ENCODE peak calls at places on chromosomes 2 and 18, in five cellular contexts. Y, T, C, G and I are unnamed samples.

GRCh38 chr2:197804758-197805597 is 585 bp downstream of the PLCL1 start:
- DNase-seq in Y (no peak), T (peak), C (peak), G (peak), I (no peak)

GRCh38 chr18:70290482-70291294 is 1.8 kb downstream of the SOCS6 start:
- DNase-seq in Y (no peak), T (no peak), C (no peak), G (no peak), I (no peak)

GRCh38 chr2:133769036-133769435 is 200.8 kb upstream of the NCKAP5 start:
- DNase-seq in Y (no peak), T (no peak), C (no peak), G (no peak), I (no peak)

GRCh38 chr18:43587538-43588153 is 310.4 kb upstream of the SYT4 start:
- DNase-seq in Y (no peak), T (peak), C (peak), G (peak), I (no peak)

GRCh38 chr2:100418563-100418962 is 1.1 kb upstream of the CHST10 start:
- DNase-seq in Y (no peak), T (no peak), C (no peak), G (no peak), I (peak)

GRCh38 chr18:49584431-49584830 is 22.6 kb downstream of the LIPG start:
- DNase-seq in Y (no peak), T (no peak), C (no peak), G (no peak), I (no peak)

GRCh38 chr2:25000503-25001328 is 29.0 kb upstream of the DNAJC27 start:
- DNase-seq in Y (no peak), T (peak), C (peak), G (no peak), I (no peak)

GRCh38 chr18:10195529-10195928 is 258.9 kb upstream of the APCDD1 start:
- DNase-seq in Y (no peak), T (no peak), C (no peak), G (no peak), I (no peak)

GRCh38 chr2:1874101-1874865 is 130.0 kb upstream of the PXDN start:
- DNase-seq in Y (no peak), T (no peak), C (no peak), G (no peak), I (no peak)

GRCh38 chr2:65754219-65754618 is 321.8 kb upstream of the SPRED2 start:
- DNase-seq in Y (no peak), T (no peak), C (no peak), G (no peak), I (no peak)

GRCh38 chr2:47509981-47510380 is 107.0 kb downstream of the MSH2 start:
- DNase-seq in Y (no peak), T (no peak), C (no peak), G (no peak), I (no peak)

GRCh38 chr2:32981612-32982011 is 34.9 kb downstream of the LTBP1 start:
- DNase-seq in Y (no peak), T (no peak), C (no peak), G (no peak), I (no peak)

GRCh38 chr2:227774011-227774624 is 28.4 kb downstream of the SCYGR8 start:
- DNase-seq in Y (no peak), T (no peak), C (peak), G (no peak), I (no peak)

DNA sequence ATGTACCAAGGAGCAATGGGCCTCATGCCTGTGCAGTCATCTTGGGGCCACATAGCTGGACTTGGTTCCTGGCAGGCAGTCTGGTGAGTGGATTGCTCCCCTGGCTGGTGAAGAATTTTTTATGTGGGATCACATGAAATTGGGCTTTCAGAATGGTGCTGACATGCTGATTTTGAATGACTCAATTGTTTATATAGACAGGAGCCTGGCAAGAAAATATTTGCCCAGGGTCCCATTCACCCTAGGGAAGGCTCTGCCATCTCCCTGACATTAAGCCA is 266.9 kb downstream of the DYSF start:
- DNase-seq in Y (no peak), T (no peak), C (no peak), G (no peak), I (no peak)
- TF ChIP-seq RCOR1 in Y (no peak), T (no peak), C (no peak), G (no peak), I (no peak)

DNA sequence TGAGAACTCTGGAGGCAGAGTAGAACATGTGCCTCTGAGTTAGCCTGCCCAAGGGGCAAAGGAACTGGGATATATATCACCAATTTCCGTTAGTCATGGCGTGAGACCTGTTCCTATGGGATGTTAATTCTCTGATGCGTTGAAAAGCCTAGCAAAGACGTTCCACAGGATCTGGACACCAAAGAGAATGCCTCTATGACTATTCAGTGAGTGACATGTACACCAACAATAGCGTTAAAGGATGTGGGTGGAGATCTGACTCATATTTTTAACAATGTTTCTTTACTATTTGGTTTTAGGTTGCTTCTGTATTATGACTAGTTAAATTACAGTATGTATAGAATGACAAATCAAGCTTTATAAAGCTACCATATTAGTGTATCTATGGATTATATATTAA is 320.9 kb upstream of the MC4R start:
- DNase-seq in Y (no peak), T (no peak), C (no peak), G (no peak), I (no peak)
- TF ChIP-seq RCOR1 in Y (no peak), T (no peak), C (no peak), G (no peak), I (no peak)

GRCh38 chr2:117342415-117342814 is 472.1 kb upstream of the DDX18 start:
- DNase-seq in Y (no peak), T (no peak), C (no peak), G (no peak), I (no peak)
- TF ChIP-seq RCOR1 in Y (no peak), T (no peak), C (peak), G (no peak), I (no peak)

GRCh38 chr18:6044773-6045172 is 149.5 kb upstream of the TMEM200C start:
- DNase-seq in Y (no peak), T (peak), C (no peak), G (no peak), I (no peak)
- TF ChIP-seq RCOR1 in Y (no peak), T (no peak), C (no peak), G (no peak), I (no peak)